ENCODE peak calls at places on chromosomes 11 and 22, in six cellular contexts. One of them, this sample, is unnamed.

GRCh38 chr11:65650547-65651338 is 12.0 kb downstream of the RELA start:
- DNase-seq in progenitor cell of endocrine pancreas: no peak
- DNase-seq in WTC11: no peak
- DNase-seq in hepatocyte: no peak
- DNase-seq in A673: no peak
- DNase-seq in GM20000: no peak
- DNase-seq in this sample: no peak

GRCh38 chr11:26442131-26442530 is 110.2 kb downstream of the ANO3 start:
- DNase-seq in progenitor cell of endocrine pancreas: no peak
- DNase-seq in WTC11: no peak
- DNase-seq in hepatocyte: no peak
- DNase-seq in A673: no peak
- DNase-seq in GM20000: no peak
- DNase-seq in this sample: no peak

GRCh38 chr11:75347781-75348613 is 3.5 kb downstream of the ARRB1 start:
- DNase-seq in progenitor cell of endocrine pancreas: no peak
- DNase-seq in WTC11: no peak
- DNase-seq in hepatocyte: peak; percentile 63
- DNase-seq in A673: peak; percentile 44
- DNase-seq in GM20000: no peak
- DNase-seq in this sample: no peak

GRCh38 chr11:20688761-20689160 is 19.4 kb downstream of the NELL1 start:
- DNase-seq in progenitor cell of endocrine pancreas: no peak
- DNase-seq in WTC11: no peak
- DNase-seq in hepatocyte: no peak
- DNase-seq in A673: no peak
- DNase-seq in GM20000: no peak
- DNase-seq in this sample: no peak

GRCh38 chr11:77089004-77089545 is 13.6 kb upstream of the OMP start:
- DNase-seq in progenitor cell of endocrine pancreas: no peak
- DNase-seq in WTC11: no peak
- DNase-seq in hepatocyte: no peak
- DNase-seq in A673: no peak
- DNase-seq in GM20000: no peak
- DNase-seq in this sample: no peak

GRCh38 chr11:123116486-123116885 is 54.5 kb upstream of the HSPA8 start:
- DNase-seq in progenitor cell of endocrine pancreas: no peak
- DNase-seq in WTC11: no peak
- DNase-seq in hepatocyte: no peak
- DNase-seq in A673: no peak
- DNase-seq in GM20000: no peak
- DNase-seq in this sample: no peak

GRCh38 chr22:40107244-40107643 is 70.5 kb upstream of the TNRC6B start:
- DNase-seq in progenitor cell of endocrine pancreas: no peak
- DNase-seq in WTC11: no peak
- DNase-seq in hepatocyte: no peak
- DNase-seq in A673: no peak
- DNase-seq in GM20000: peak; percentile 45
- DNase-seq in this sample: peak; percentile 38

GRCh38 chr11:79441159-79441875 is 487 bp upstream of the TENM4 start:
- DNase-seq in progenitor cell of endocrine pancreas: no peak
- DNase-seq in WTC11: no peak
- DNase-seq in hepatocyte: no peak
- DNase-seq in A673: no peak
- DNase-seq in GM20000: no peak
- DNase-seq in this sample: no peak

GRCh38 chr11:130381317-130381716 is 47.1 kb downstream of the ADAMTS8 start:
- DNase-seq in progenitor cell of endocrine pancreas: no peak
- DNase-seq in WTC11: no peak
- DNase-seq in hepatocyte: no peak
- DNase-seq in A673: peak; percentile 39
- DNase-seq in GM20000: no peak
- DNase-seq in this sample: no peak

GRCh38 chr11:64289011-64289564 is 2.0 kb upstream of the KCNK4 start:
- DNase-seq in progenitor cell of endocrine pancreas: no peak
- DNase-seq in WTC11: no peak
- DNase-seq in hepatocyte: no peak
- DNase-seq in A673: no peak
- DNase-seq in GM20000: no peak
- DNase-seq in this sample: no peak

GRCh38 chr11:34358258-34358665 is 452 bp upstream of the ABTB2 start:
- DNase-seq in progenitor cell of endocrine pancreas: peak; percentile 44
- DNase-seq in WTC11: peak; percentile 65
- DNase-seq in hepatocyte: peak; percentile 75
- DNase-seq in A673: peak; percentile 97
- DNase-seq in GM20000: peak; percentile 42
- DNase-seq in this sample: no peak

GRCh38 chr11:71218789-71219499 is 33.4 kb downstream of the SHANK2 start:
- DNase-seq in progenitor cell of endocrine pancreas: no peak
- DNase-seq in WTC11: no peak
- DNase-seq in hepatocyte: no peak
- DNase-seq in A673: no peak
- DNase-seq in GM20000: no peak
- DNase-seq in this sample: no peak

GRCh38 chr11:86620796-86621575 is 51.4 kb downstream of the ME3 start:
- DNase-seq in progenitor cell of endocrine pancreas: no peak
- DNase-seq in WTC11: no peak
- DNase-seq in hepatocyte: no peak
- DNase-seq in A673: no peak
- DNase-seq in GM20000: no peak
- DNase-seq in this sample: no peak

GRCh38 chr11:3028808-3029207 is 28.4 kb downstream of the CARS1 start:
- DNase-seq in progenitor cell of endocrine pancreas: no peak
- DNase-seq in WTC11: no peak
- DNase-seq in hepatocyte: no peak
- DNase-seq in A673: no peak
- DNase-seq in GM20000: no peak
- DNase-seq in this sample: no peak

GRCh38 chr11:132300283-132300682 is 929.9 kb downstream of the NTM start:
- DNase-seq in progenitor cell of endocrine pancreas: no peak
- DNase-seq in WTC11: peak; percentile 36
- DNase-seq in hepatocyte: peak; percentile 18
- DNase-seq in A673: peak; percentile 38
- DNase-seq in GM20000: no peak
- DNase-seq in this sample: no peak
- TF ChIP-seq CTCF in progenitor cell of endocrine pancreas: peak; percentile 55
- TF ChIP-seq CTCF in WTC11: peak; percentile 44
- TF ChIP-seq CTCF in hepatocyte: peak; percentile 28
- TF ChIP-seq CTCF in A673: peak; percentile 52
- TF ChIP-seq CTCF in GM20000: peak; percentile 8
- TF ChIP-seq CTCF in this sample: peak; percentile 15

DNA sequence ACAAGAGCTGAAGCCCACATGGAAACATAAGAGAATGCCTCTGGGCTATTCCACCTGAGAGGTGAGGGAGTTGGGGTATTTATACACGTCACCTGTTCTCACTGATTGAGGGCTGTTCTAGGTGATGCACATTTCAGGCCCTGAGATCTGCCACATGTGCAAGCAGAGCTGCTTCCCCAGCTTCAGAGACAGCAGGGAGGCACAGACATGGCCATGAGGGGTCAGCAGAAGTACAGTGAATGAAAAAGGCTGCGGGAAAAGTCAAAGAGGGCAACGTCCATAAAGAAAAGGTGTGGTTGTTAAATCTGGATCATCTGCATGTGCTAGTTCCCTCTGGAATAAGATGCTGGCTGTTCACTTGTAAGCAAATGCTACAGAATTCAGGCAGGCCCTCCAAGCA is 75.4 kb downstream of the GAB4 start:
- DNase-seq in progenitor cell of endocrine pancreas: no peak
- DNase-seq in WTC11: no peak
- DNase-seq in hepatocyte: no peak
- DNase-seq in A673: no peak
- DNase-seq in GM20000: no peak
- DNase-seq in this sample: no peak
- TF ChIP-seq CTCF in progenitor cell of endocrine pancreas: no peak
- TF ChIP-seq CTCF in WTC11: no peak
- TF ChIP-seq CTCF in hepatocyte: peak; percentile 20
- TF ChIP-seq CTCF in A673: no peak
- TF ChIP-seq CTCF in GM20000: no peak
- TF ChIP-seq CTCF in this sample: no peak

GRCh38 chr11:113552271-113552670 is 77.1 kb upstream of the DRD2 start:
- DNase-seq in progenitor cell of endocrine pancreas: no peak
- DNase-seq in WTC11: no peak
- DNase-seq in hepatocyte: no peak
- DNase-seq in A673: no peak
- DNase-seq in GM20000: no peak
- DNase-seq in this sample: no peak

GRCh38 chr11:113555071-113555739 is 80.0 kb upstream of the DRD2 start:
- DNase-seq in progenitor cell of endocrine pancreas: no peak
- DNase-seq in WTC11: no peak
- DNase-seq in hepatocyte: no peak
- DNase-seq in A673: no peak
- DNase-seq in GM20000: no peak
- DNase-seq in this sample: no peak

GRCh38 chr11:113554531-113554930 is 79.3 kb upstream of the DRD2 start:
- DNase-seq in progenitor cell of endocrine pancreas: no peak
- DNase-seq in WTC11: no peak
- DNase-seq in hepatocyte: no peak
- DNase-seq in A673: no peak
- DNase-seq in GM20000: no peak
- DNase-seq in this sample: no peak

GRCh38 chr11:113553235-113553634 is 78.0 kb upstream of the DRD2 start:
- DNase-seq in progenitor cell of endocrine pancreas: no peak
- DNase-seq in WTC11: peak; percentile 35
- DNase-seq in hepatocyte: peak; percentile 59
- DNase-seq in A673: peak; percentile 85
- DNase-seq in GM20000: no peak
- DNase-seq in this sample: no peak

GRCh38 chr11:113553905-113554304 is 78.7 kb upstream of the DRD2 start:
- DNase-seq in progenitor cell of endocrine pancreas: no peak
- DNase-seq in WTC11: peak; percentile 25
- DNase-seq in hepatocyte: no peak
- DNase-seq in A673: peak; percentile 32
- DNase-seq in GM20000: no peak
- DNase-seq in this sample: no peak
- TF ChIP-seq CTCF in progenitor cell of endocrine pancreas: peak; percentile 15
- TF ChIP-seq CTCF in WTC11: peak; percentile 11
- TF ChIP-seq CTCF in hepatocyte: peak; percentile 12
- TF ChIP-seq CTCF in A673: peak; percentile 39
- TF ChIP-seq CTCF in GM20000: no peak
- TF ChIP-seq CTCF in this sample: no peak

GRCh38 chr11:1369371-1370005 is 20.2 kb upstream of the BRSK2 start:
- DNase-seq in progenitor cell of endocrine pancreas: no peak
- DNase-seq in WTC11: no peak
- DNase-seq in hepatocyte: no peak
- DNase-seq in A673: no peak
- DNase-seq in GM20000: no peak
- DNase-seq in this sample: no peak
- TF ChIP-seq CTCF in progenitor cell of endocrine pancreas: no peak
- TF ChIP-seq CTCF in WTC11: no peak
- TF ChIP-seq CTCF in hepatocyte: no peak
- TF ChIP-seq CTCF in A673: no peak
- TF ChIP-seq CTCF in GM20000: no peak
- TF ChIP-seq CTCF in this sample: no peak

DNA sequence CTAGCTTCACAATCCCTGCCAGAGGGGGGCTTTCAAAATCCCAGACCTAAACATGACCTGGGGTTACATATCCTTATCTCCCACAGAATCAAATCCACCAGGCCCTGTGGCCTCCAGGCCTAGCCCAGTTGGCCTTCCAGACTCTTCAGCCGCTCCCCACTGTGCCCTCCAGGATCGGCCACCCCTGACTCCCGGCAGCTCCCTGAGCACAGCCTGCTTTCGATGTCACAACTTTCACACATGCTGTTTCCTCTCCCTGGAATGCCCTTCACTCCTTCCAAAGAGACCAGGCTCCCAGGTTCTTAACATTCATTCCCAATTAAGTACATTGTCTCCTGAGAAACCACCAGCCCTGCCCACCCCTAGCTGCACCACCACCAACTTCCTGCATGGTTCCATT is 62.7 kb downstream of the CSNK2A3 start:
- DNase-seq in progenitor cell of endocrine pancreas: no peak
- DNase-seq in WTC11: no peak
- DNase-seq in hepatocyte: no peak
- DNase-seq in A673: no peak
- DNase-seq in GM20000: no peak
- DNase-seq in this sample: no peak
- TF ChIP-seq CTCF in progenitor cell of endocrine pancreas: no peak
- TF ChIP-seq CTCF in WTC11: no peak
- TF ChIP-seq CTCF in hepatocyte: no peak
- TF ChIP-seq CTCF in A673: no peak
- TF ChIP-seq CTCF in GM20000: no peak
- TF ChIP-seq CTCF in this sample: no peak